ENCODE peak calls at places on chromosomes 13 and 19, in five cellular contexts. One of them, this sample, is unnamed. For H3K4me1, the result is how much of the 10 kb centered on the place peaks cover.

GRCh38 chr13:76832258-76832988 is 53.8 kb downstream of the KCTD12 start:
- DNase-seq in left ventricle myocardium inferior: no peak
- DNase-seq in IMR-90: no peak
- DNase-seq in effector memory CD4-positive, alpha-beta T cell: no peak
- DNase-seq in aorta: no peak
- DNase-seq in this sample: no peak

GRCh38 chr19:44192127-44192526 is 20.2 kb upstream of the ZNF227 start:
- DNase-seq in effector memory CD4-positive, alpha-beta T cell: no peak
- DNase-seq in aorta: no peak
- DNase-seq in IMR-90: no peak
- DNase-seq in left ventricle myocardium inferior: no peak
- DNase-seq in this sample: no peak

GRCh38 chr13:51638497-51638871 is 54.2 kb downstream of the WDFY2 start:
- DNase-seq in IMR-90: no peak
- DNase-seq in aorta: no peak
- DNase-seq in left ventricle myocardium inferior: no peak
- DNase-seq in effector memory CD4-positive, alpha-beta T cell: no peak
- DNase-seq in this sample: no peak

GRCh38 chr13:106083620-106084350 is 451.7 kb downstream of the EFNB2 start:
- DNase-seq in left ventricle myocardium inferior: no peak
- DNase-seq in aorta: no peak
- DNase-seq in effector memory CD4-positive, alpha-beta T cell: no peak
- DNase-seq in IMR-90: peak
- DNase-seq in this sample: no peak

GRCh38 chr13:71015021-71015420 is 852.0 kb downstream of the DACH1 start:
- DNase-seq in IMR-90: no peak
- DNase-seq in effector memory CD4-positive, alpha-beta T cell: no peak
- DNase-seq in aorta: no peak
- DNase-seq in left ventricle myocardium inferior: no peak
- DNase-seq in this sample: no peak

GRCh38 chr19:18044825-18045304 is 36.9 kb downstream of the ARRDC2 start:
- DNase-seq in left ventricle myocardium inferior: peak
- DNase-seq in effector memory CD4-positive, alpha-beta T cell: peak
- DNase-seq in IMR-90: peak
- DNase-seq in aorta: peak
- DNase-seq in this sample: peak

GRCh38 chr13:74110053-74110452 is 24.2 kb downstream of the KLF12 start:
- DNase-seq in aorta: no peak
- DNase-seq in left ventricle myocardium inferior: peak
- DNase-seq in IMR-90: no peak
- DNase-seq in effector memory CD4-positive, alpha-beta T cell: no peak
- DNase-seq in this sample: no peak

GRCh38 chr19:35734889-35735288 is 7.4 kb downstream of the IGFLR1 start:
- DNase-seq in left ventricle myocardium inferior: no peak
- DNase-seq in aorta: no peak
- DNase-seq in effector memory CD4-positive, alpha-beta T cell: no peak
- DNase-seq in IMR-90: no peak
- DNase-seq in this sample: no peak

GRCh38 chr19:15129856-15130580 is 22.8 kb downstream of the SYDE1 start:
- DNase-seq in effector memory CD4-positive, alpha-beta T cell: no peak
- DNase-seq in IMR-90: no peak
- DNase-seq in left ventricle myocardium inferior: no peak
- DNase-seq in aorta: no peak
- DNase-seq in this sample: no peak

GRCh38 chr13:110015253-110015652 is 228.9 kb upstream of the IRS2 start:
- DNase-seq in aorta: no peak
- DNase-seq in IMR-90: peak
- DNase-seq in effector memory CD4-positive, alpha-beta T cell: no peak
- DNase-seq in left ventricle myocardium inferior: peak
- DNase-seq in this sample: no peak

GRCh38 chr13:28273919-28274318 is 135.6 kb downstream of the PAN3 start:
- DNase-seq in effector memory CD4-positive, alpha-beta T cell: no peak
- DNase-seq in left ventricle myocardium inferior: no peak
- DNase-seq in aorta: no peak
- DNase-seq in IMR-90: peak
- DNase-seq in this sample: no peak

GRCh38 chr13:75760182-75760981 is 124.3 kb downstream of the LMO7 start:
- DNase-seq in effector memory CD4-positive, alpha-beta T cell: no peak
- DNase-seq in IMR-90: peak
- DNase-seq in left ventricle myocardium inferior: no peak
- DNase-seq in aorta: no peak
- DNase-seq in this sample: no peak

GRCh38 chr13:75763511-75763910 is 127.4 kb downstream of the LMO7 start:
- DNase-seq in IMR-90: no peak
- DNase-seq in aorta: no peak
- DNase-seq in effector memory CD4-positive, alpha-beta T cell: no peak
- DNase-seq in left ventricle myocardium inferior: no peak
- DNase-seq in this sample: no peak

GRCh38 chr13:75761373-75761772 is 125.2 kb downstream of the LMO7 start:
- DNase-seq in IMR-90: no peak
- DNase-seq in left ventricle myocardium inferior: no peak
- DNase-seq in aorta: no peak
- DNase-seq in effector memory CD4-positive, alpha-beta T cell: no peak
- DNase-seq in this sample: no peak

GRCh38 chr13:75762967-75763366 is 126.8 kb downstream of the LMO7 start:
- DNase-seq in aorta: no peak
- DNase-seq in effector memory CD4-positive, alpha-beta T cell: no peak
- DNase-seq in left ventricle myocardium inferior: no peak
- DNase-seq in IMR-90: no peak
- DNase-seq in this sample: no peak

GRCh38 chr13:75762066-75762937 is 126.2 kb downstream of the LMO7 start:
- DNase-seq in effector memory CD4-positive, alpha-beta T cell: no peak
- DNase-seq in left ventricle myocardium inferior: no peak
- DNase-seq in IMR-90: peak
- DNase-seq in aorta: no peak
- DNase-seq in this sample: no peak
- H3K4me3 ChIP-seq in effector memory CD4-positive, alpha-beta T cell: peak
- H3K4me3 ChIP-seq in left ventricle myocardium inferior: peak
- H3K4me3 ChIP-seq in IMR-90: no peak
- H3K4me3 ChIP-seq in aorta: peak
- H3K4me3 ChIP-seq in this sample: no peak

GRCh38 chr19:40422428-40423226 is 3.2 kb downstream of the SERTAD1 start:
- DNase-seq in aorta: no peak
- DNase-seq in effector memory CD4-positive, alpha-beta T cell: no peak
- DNase-seq in left ventricle myocardium inferior: no peak
- DNase-seq in IMR-90: no peak
- DNase-seq in this sample: no peak

GRCh38 chr19:40420451-40420765 is 5.4 kb downstream of the SERTAD1 start:
- DNase-seq in left ventricle myocardium inferior: no peak
- DNase-seq in effector memory CD4-positive, alpha-beta T cell: no peak
- DNase-seq in aorta: no peak
- DNase-seq in IMR-90: no peak
- DNase-seq in this sample: no peak

GRCh38 chr19:40421468-40421778 is 4.4 kb downstream of the SERTAD1 start:
- DNase-seq in effector memory CD4-positive, alpha-beta T cell: no peak
- DNase-seq in IMR-90: no peak
- DNase-seq in aorta: no peak
- DNase-seq in left ventricle myocardium inferior: no peak
- DNase-seq in this sample: no peak

GRCh38 chr19:40419780-40420179 is 6.0 kb downstream of the SERTAD1 start:
- DNase-seq in aorta: no peak
- DNase-seq in left ventricle myocardium inferior: no peak
- DNase-seq in IMR-90: no peak
- DNase-seq in effector memory CD4-positive, alpha-beta T cell: no peak
- DNase-seq in this sample: peak

GRCh38 chr19:40420766-40421467 is 4.9 kb downstream of the SERTAD1 start:
- DNase-seq in left ventricle myocardium inferior: peak
- DNase-seq in IMR-90: peak
- DNase-seq in effector memory CD4-positive, alpha-beta T cell: peak
- DNase-seq in aorta: peak
- DNase-seq in this sample: peak
- H3K4me1 ChIP-seq in left ventricle myocardium inferior: half or more
- H3K4me1 ChIP-seq in IMR-90: under half
- H3K4me1 ChIP-seq in effector memory CD4-positive, alpha-beta T cell: under half
- H3K4me1 ChIP-seq in aorta: under half
- H3K4me1 ChIP-seq in this sample: under half

GRCh38 chr13:75726313-75726712 is 90.2 kb downstream of the LMO7 start:
- DNase-seq in effector memory CD4-positive, alpha-beta T cell: no peak
- DNase-seq in left ventricle myocardium inferior: no peak
- DNase-seq in aorta: no peak
- DNase-seq in IMR-90: no peak
- DNase-seq in this sample: no peak
- H3K27ac ChIP-seq in effector memory CD4-positive, alpha-beta T cell: no peak
- H3K27ac ChIP-seq in left ventricle myocardium inferior: no peak
- H3K27ac ChIP-seq in aorta: no peak
- H3K27ac ChIP-seq in IMR-90: no peak
- H3K27ac ChIP-seq in this sample: no peak

GRCh38 chr19:49583239-49583638 is 2.1 kb downstream of the PRRG2 start:
- DNase-seq in aorta: no peak
- DNase-seq in effector memory CD4-positive, alpha-beta T cell: no peak
- DNase-seq in IMR-90: no peak
- DNase-seq in left ventricle myocardium inferior: no peak
- DNase-seq in this sample: no peak

GRCh38 chr19:49580264-49581006 is at the start of gene NOSIP:
- DNase-seq in effector memory CD4-positive, alpha-beta T cell: peak
- DNase-seq in left ventricle myocardium inferior: peak
- DNase-seq in IMR-90: peak
- DNase-seq in aorta: peak
- DNase-seq in this sample: peak

GRCh38 chr19:49581007-49581508 is at the start of gene PRRG2:
- DNase-seq in left ventricle myocardium inferior: no peak
- DNase-seq in effector memory CD4-positive, alpha-beta T cell: no peak
- DNase-seq in IMR-90: no peak
- DNase-seq in aorta: no peak
- DNase-seq in this sample: no peak

GRCh38 chr19:49579947-49580263 is 451 bp downstream of the NOSIP start:
- DNase-seq in aorta: no peak
- DNase-seq in left ventricle myocardium inferior: no peak
- DNase-seq in effector memory CD4-positive, alpha-beta T cell: no peak
- DNase-seq in IMR-90: no peak
- DNase-seq in this sample: no peak

GRCh38 chr19:49579193-49579592 is 1.2 kb downstream of the NOSIP start:
- DNase-seq in aorta: no peak
- DNase-seq in left ventricle myocardium inferior: no peak
- DNase-seq in IMR-90: no peak
- DNase-seq in effector memory CD4-positive, alpha-beta T cell: no peak
- DNase-seq in this sample: no peak
- H3K4me3 ChIP-seq in aorta: no peak
- H3K4me3 ChIP-seq in left ventricle myocardium inferior: peak
- H3K4me3 ChIP-seq in IMR-90: no peak
- H3K4me3 ChIP-seq in effector memory CD4-positive, alpha-beta T cell: no peak
- H3K4me3 ChIP-seq in this sample: no peak